ENCODE peak calls at places on chromosomes 11 and 22, in ten cellular contexts. One of them, this sample, is unnamed.

GRCh38 chr11:70068950-70069349 is 9.2 kb upstream of the ANO1 start:
- DNase-seq in NT2/D1: no peak
- DNase-seq in aorta: no peak
- DNase-seq in CD4-positive, CD25-positive, alpha-beta regulatory T cell: no peak
- DNase-seq in mammary epithelial cell: no peak
- DNase-seq in SK-N-SH: peak
- DNase-seq in CD8-positive, alpha-beta memory T cell: no peak
- DNase-seq in body of pancreas: no peak
- DNase-seq in PC-9: no peak
- DNase-seq in HAP-1: no peak
- DNase-seq in this sample: no peak

GRCh38 chr11:96607890-96608558 is 218.2 kb downstream of the JRKL start:
- DNase-seq in NT2/D1: peak
- DNase-seq in aorta: no peak
- DNase-seq in CD4-positive, CD25-positive, alpha-beta regulatory T cell: no peak
- DNase-seq in mammary epithelial cell: no peak
- DNase-seq in SK-N-SH: no peak
- DNase-seq in CD8-positive, alpha-beta memory T cell: no peak
- DNase-seq in body of pancreas: no peak
- DNase-seq in PC-9: no peak
- DNase-seq in HAP-1: no peak
- DNase-seq in this sample: peak

GRCh38 chr11:114262681-114263509 is 33.3 kb upstream of the NNMT start:
- DNase-seq in NT2/D1: peak
- DNase-seq in aorta: no peak
- DNase-seq in CD4-positive, CD25-positive, alpha-beta regulatory T cell: peak
- DNase-seq in mammary epithelial cell: peak
- DNase-seq in SK-N-SH: peak
- DNase-seq in CD8-positive, alpha-beta memory T cell: peak
- DNase-seq in body of pancreas: peak
- DNase-seq in PC-9: no peak
- DNase-seq in HAP-1: peak
- DNase-seq in this sample: peak

GRCh38 chr11:124762077-124762623 is at the start of gene ESAM:
- DNase-seq in NT2/D1: no peak
- DNase-seq in aorta: peak
- DNase-seq in CD4-positive, CD25-positive, alpha-beta regulatory T cell: peak
- DNase-seq in mammary epithelial cell: no peak
- DNase-seq in SK-N-SH: peak
- DNase-seq in CD8-positive, alpha-beta memory T cell: peak
- DNase-seq in body of pancreas: peak
- DNase-seq in PC-9: peak
- DNase-seq in HAP-1: peak
- DNase-seq in this sample: no peak

GRCh38 chr22:36510966-36511881 is 4.4 kb upstream of the FOXRED2 start:
- DNase-seq in NT2/D1: no peak
- DNase-seq in aorta: peak
- DNase-seq in CD4-positive, CD25-positive, alpha-beta regulatory T cell: peak
- DNase-seq in mammary epithelial cell: peak
- DNase-seq in SK-N-SH: peak
- DNase-seq in CD8-positive, alpha-beta memory T cell: no peak
- DNase-seq in body of pancreas: peak
- DNase-seq in PC-9: peak
- DNase-seq in HAP-1: peak
- DNase-seq in this sample: peak

GRCh38 chr11:123069878-123070821 is 8.2 kb upstream of the HSPA8 start:
- DNase-seq in NT2/D1: no peak
- DNase-seq in aorta: no peak
- DNase-seq in CD4-positive, CD25-positive, alpha-beta regulatory T cell: peak
- DNase-seq in mammary epithelial cell: no peak
- DNase-seq in SK-N-SH: no peak
- DNase-seq in CD8-positive, alpha-beta memory T cell: no peak
- DNase-seq in body of pancreas: no peak
- DNase-seq in PC-9: no peak
- DNase-seq in HAP-1: no peak
- DNase-seq in this sample: no peak

GRCh38 chr11:19422257-19422656 is 181.5 kb upstream of the E2F8 start:
- DNase-seq in NT2/D1: no peak
- DNase-seq in aorta: peak
- DNase-seq in CD4-positive, CD25-positive, alpha-beta regulatory T cell: no peak
- DNase-seq in mammary epithelial cell: no peak
- DNase-seq in SK-N-SH: no peak
- DNase-seq in CD8-positive, alpha-beta memory T cell: no peak
- DNase-seq in body of pancreas: no peak
- DNase-seq in PC-9: no peak
- DNase-seq in HAP-1: no peak
- DNase-seq in this sample: no peak

GRCh38 chr11:7826316-7826715 is 29.6 kb upstream of the OR5P2 start:
- DNase-seq in NT2/D1: no peak
- DNase-seq in aorta: no peak
- DNase-seq in CD4-positive, CD25-positive, alpha-beta regulatory T cell: no peak
- DNase-seq in mammary epithelial cell: no peak
- DNase-seq in SK-N-SH: no peak
- DNase-seq in CD8-positive, alpha-beta memory T cell: no peak
- DNase-seq in body of pancreas: no peak
- DNase-seq in PC-9: no peak
- DNase-seq in HAP-1: no peak
- DNase-seq in this sample: no peak

DNA sequence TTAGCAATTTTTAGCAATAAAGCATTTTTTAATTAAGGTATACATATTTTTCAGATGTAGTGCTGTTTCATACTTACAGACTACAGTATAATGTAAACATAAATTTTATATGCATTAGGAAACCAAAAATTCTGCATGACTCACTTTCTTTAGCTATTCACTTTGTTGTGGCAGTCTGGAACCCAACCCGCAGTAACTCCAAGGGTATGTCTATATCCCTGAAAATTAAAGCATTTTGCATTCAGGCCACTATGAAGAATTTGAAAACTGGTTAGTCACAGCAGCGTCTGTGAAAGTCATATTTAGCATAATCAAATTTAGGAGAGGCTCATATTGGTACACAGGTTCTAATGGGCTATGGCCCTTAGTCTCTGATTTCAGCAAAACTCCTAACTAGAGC is 46.8 kb downstream of the BBOX1 start:
- DNase-seq in NT2/D1: no peak
- DNase-seq in aorta: no peak
- DNase-seq in CD4-positive, CD25-positive, alpha-beta regulatory T cell: no peak
- DNase-seq in mammary epithelial cell: peak
- DNase-seq in SK-N-SH: no peak
- DNase-seq in CD8-positive, alpha-beta memory T cell: no peak
- DNase-seq in body of pancreas: no peak
- DNase-seq in PC-9: no peak
- DNase-seq in HAP-1: no peak
- DNase-seq in this sample: no peak
- H3K4me3 ChIP-seq in NT2/D1: no peak
- H3K4me3 ChIP-seq in aorta: no peak
- H3K4me3 ChIP-seq in CD4-positive, CD25-positive, alpha-beta regulatory T cell: no peak
- H3K4me3 ChIP-seq in mammary epithelial cell: no peak
- H3K4me3 ChIP-seq in SK-N-SH: no peak
- H3K4me3 ChIP-seq in CD8-positive, alpha-beta memory T cell: no peak
- H3K4me3 ChIP-seq in body of pancreas: no peak
- H3K4me3 ChIP-seq in PC-9: no peak
- H3K4me3 ChIP-seq in HAP-1: no peak
- H3K4me3 ChIP-seq in this sample: no peak

GRCh38 chr22:25111579-25112517 is 87.8 kb upstream of the CRYBB3 start:
- DNase-seq in NT2/D1: no peak
- DNase-seq in aorta: peak
- DNase-seq in CD4-positive, CD25-positive, alpha-beta regulatory T cell: no peak
- DNase-seq in mammary epithelial cell: no peak
- DNase-seq in SK-N-SH: peak
- DNase-seq in CD8-positive, alpha-beta memory T cell: no peak
- DNase-seq in body of pancreas: peak
- DNase-seq in PC-9: peak
- DNase-seq in HAP-1: peak
- DNase-seq in this sample: no peak

GRCh38 chr22:25110846-25111578 is 88.6 kb upstream of the CRYBB3 start:
- DNase-seq in NT2/D1: peak
- DNase-seq in aorta: peak
- DNase-seq in CD4-positive, CD25-positive, alpha-beta regulatory T cell: peak
- DNase-seq in mammary epithelial cell: peak
- DNase-seq in SK-N-SH: peak
- DNase-seq in CD8-positive, alpha-beta memory T cell: peak
- DNase-seq in body of pancreas: peak
- DNase-seq in PC-9: peak
- DNase-seq in HAP-1: peak
- DNase-seq in this sample: peak

GRCh38 chr22:25114369-25115362 is 85.0 kb upstream of the CRYBB3 start:
- DNase-seq in NT2/D1: no peak
- DNase-seq in aorta: no peak
- DNase-seq in CD4-positive, CD25-positive, alpha-beta regulatory T cell: no peak
- DNase-seq in mammary epithelial cell: peak
- DNase-seq in SK-N-SH: no peak
- DNase-seq in CD8-positive, alpha-beta memory T cell: no peak
- DNase-seq in body of pancreas: no peak
- DNase-seq in PC-9: no peak
- DNase-seq in HAP-1: peak
- DNase-seq in this sample: no peak

GRCh38 chr22:25113316-25113721 is 86.3 kb upstream of the CRYBB3 start:
- DNase-seq in NT2/D1: no peak
- DNase-seq in aorta: peak
- DNase-seq in CD4-positive, CD25-positive, alpha-beta regulatory T cell: no peak
- DNase-seq in mammary epithelial cell: peak
- DNase-seq in SK-N-SH: no peak
- DNase-seq in CD8-positive, alpha-beta memory T cell: no peak
- DNase-seq in body of pancreas: peak
- DNase-seq in PC-9: no peak
- DNase-seq in HAP-1: no peak
- DNase-seq in this sample: no peak

GRCh38 chr22:25112538-25113253 is 87.0 kb upstream of the CRYBB3 start:
- DNase-seq in NT2/D1: no peak
- DNase-seq in aorta: no peak
- DNase-seq in CD4-positive, CD25-positive, alpha-beta regulatory T cell: no peak
- DNase-seq in mammary epithelial cell: no peak
- DNase-seq in SK-N-SH: no peak
- DNase-seq in CD8-positive, alpha-beta memory T cell: no peak
- DNase-seq in body of pancreas: peak
- DNase-seq in PC-9: no peak
- DNase-seq in HAP-1: no peak
- DNase-seq in this sample: no peak
- H3K4me3 ChIP-seq in NT2/D1: no peak
- H3K4me3 ChIP-seq in aorta: no peak
- H3K4me3 ChIP-seq in CD4-positive, CD25-positive, alpha-beta regulatory T cell: no peak
- H3K4me3 ChIP-seq in mammary epithelial cell: no peak
- H3K4me3 ChIP-seq in SK-N-SH: no peak
- H3K4me3 ChIP-seq in CD8-positive, alpha-beta memory T cell: no peak
- H3K4me3 ChIP-seq in body of pancreas: no peak
- H3K4me3 ChIP-seq in PC-9: no peak
- H3K4me3 ChIP-seq in HAP-1: peak
- H3K4me3 ChIP-seq in this sample: no peak

GRCh38 chr11:63492441-63492840 is 1.5 kb upstream of the PLAAT5 start:
- DNase-seq in NT2/D1: no peak
- DNase-seq in aorta: no peak
- DNase-seq in CD4-positive, CD25-positive, alpha-beta regulatory T cell: no peak
- DNase-seq in mammary epithelial cell: no peak
- DNase-seq in SK-N-SH: no peak
- DNase-seq in CD8-positive, alpha-beta memory T cell: no peak
- DNase-seq in body of pancreas: no peak
- DNase-seq in PC-9: no peak
- DNase-seq in HAP-1: no peak
- DNase-seq in this sample: no peak

GRCh38 chr11:63493127-63493526 is 2.2 kb upstream of the PLAAT5 start:
- DNase-seq in NT2/D1: no peak
- DNase-seq in aorta: no peak
- DNase-seq in CD4-positive, CD25-positive, alpha-beta regulatory T cell: no peak
- DNase-seq in mammary epithelial cell: no peak
- DNase-seq in SK-N-SH: no peak
- DNase-seq in CD8-positive, alpha-beta memory T cell: no peak
- DNase-seq in body of pancreas: no peak
- DNase-seq in PC-9: no peak
- DNase-seq in HAP-1: no peak
- DNase-seq in this sample: no peak

GRCh38 chr11:63489879-63490278 is 1.1 kb downstream of the PLAAT5 start:
- DNase-seq in NT2/D1: no peak
- DNase-seq in aorta: no peak
- DNase-seq in CD4-positive, CD25-positive, alpha-beta regulatory T cell: no peak
- DNase-seq in mammary epithelial cell: no peak
- DNase-seq in SK-N-SH: no peak
- DNase-seq in CD8-positive, alpha-beta memory T cell: no peak
- DNase-seq in body of pancreas: peak
- DNase-seq in PC-9: no peak
- DNase-seq in HAP-1: peak
- DNase-seq in this sample: peak

GRCh38 chr11:63490551-63491239 is at the start of gene PLAAT5:
- DNase-seq in NT2/D1: no peak
- DNase-seq in aorta: peak
- DNase-seq in CD4-positive, CD25-positive, alpha-beta regulatory T cell: no peak
- DNase-seq in mammary epithelial cell: no peak
- DNase-seq in SK-N-SH: peak
- DNase-seq in CD8-positive, alpha-beta memory T cell: peak
- DNase-seq in body of pancreas: peak
- DNase-seq in PC-9: no peak
- DNase-seq in HAP-1: peak
- DNase-seq in this sample: no peak

DNA sequence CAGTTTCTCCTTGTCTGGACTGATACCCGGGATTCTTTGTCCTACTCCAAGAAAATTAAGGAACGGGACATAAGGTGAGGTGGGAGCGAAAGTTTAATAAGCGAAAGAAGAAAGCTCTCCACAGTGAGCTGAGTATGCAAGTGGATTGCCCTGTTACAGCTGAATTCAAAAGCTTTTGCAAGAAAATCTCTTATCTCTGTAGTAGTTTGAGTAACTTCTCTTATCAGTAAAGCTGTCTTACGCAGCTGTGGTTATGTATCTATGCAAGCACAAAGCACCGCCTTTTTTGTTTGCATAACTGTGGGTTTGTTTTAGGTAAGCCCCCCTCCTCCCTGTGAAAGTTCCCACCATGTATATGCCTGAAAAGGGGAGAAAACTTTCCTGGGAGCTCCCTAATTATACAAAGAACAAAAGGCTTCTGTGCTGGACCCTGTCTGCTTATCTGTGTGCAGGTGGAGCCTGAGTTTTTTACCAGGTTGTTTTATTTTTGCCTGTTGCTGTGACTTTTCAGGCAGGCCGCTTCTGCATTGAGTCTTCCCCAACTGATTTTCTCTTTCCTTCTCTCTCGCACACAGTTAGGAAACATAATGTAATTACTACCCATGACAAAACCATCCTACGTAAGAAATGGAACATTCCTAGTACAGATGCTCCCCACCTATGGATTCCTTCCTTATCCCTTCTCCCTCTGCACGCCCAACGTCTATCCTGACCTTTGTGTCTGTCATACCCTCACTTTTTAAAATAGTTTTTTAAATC is 826 bp upstream of the PLAAT5 start:
- DNase-seq in NT2/D1: no peak
- DNase-seq in aorta: no peak
- DNase-seq in CD4-positive, CD25-positive, alpha-beta regulatory T cell: peak
- DNase-seq in mammary epithelial cell: no peak
- DNase-seq in SK-N-SH: no peak
- DNase-seq in CD8-positive, alpha-beta memory T cell: no peak
- DNase-seq in body of pancreas: peak
- DNase-seq in PC-9: no peak
- DNase-seq in HAP-1: no peak
- DNase-seq in this sample: peak
- H3K4me3 ChIP-seq in NT2/D1: peak
- H3K4me3 ChIP-seq in aorta: peak
- H3K4me3 ChIP-seq in CD4-positive, CD25-positive, alpha-beta regulatory T cell: peak
- H3K4me3 ChIP-seq in mammary epithelial cell: no peak
- H3K4me3 ChIP-seq in SK-N-SH: no peak
- H3K4me3 ChIP-seq in CD8-positive, alpha-beta memory T cell: no peak
- H3K4me3 ChIP-seq in body of pancreas: peak
- H3K4me3 ChIP-seq in PC-9: no peak
- H3K4me3 ChIP-seq in HAP-1: no peak
- H3K4me3 ChIP-seq in this sample: peak

GRCh38 chr11:64725601-64726139 is 2.7 kb upstream of the NRXN2 start:
- DNase-seq in NT2/D1: no peak
- DNase-seq in aorta: no peak
- DNase-seq in CD4-positive, CD25-positive, alpha-beta regulatory T cell: no peak
- DNase-seq in mammary epithelial cell: no peak
- DNase-seq in SK-N-SH: no peak
- DNase-seq in CD8-positive, alpha-beta memory T cell: no peak
- DNase-seq in body of pancreas: no peak
- DNase-seq in PC-9: no peak
- DNase-seq in HAP-1: no peak
- DNase-seq in this sample: no peak
- H3K4me3 ChIP-seq in NT2/D1: no peak
- H3K4me3 ChIP-seq in aorta: no peak
- H3K4me3 ChIP-seq in CD4-positive, CD25-positive, alpha-beta regulatory T cell: no peak
- H3K4me3 ChIP-seq in mammary epithelial cell: no peak
- H3K4me3 ChIP-seq in SK-N-SH: no peak
- H3K4me3 ChIP-seq in CD8-positive, alpha-beta memory T cell: no peak
- H3K4me3 ChIP-seq in body of pancreas: no peak
- H3K4me3 ChIP-seq in PC-9: no peak
- H3K4me3 ChIP-seq in HAP-1: no peak
- H3K4me3 ChIP-seq in this sample: no peak